ENCODE peak calls at places on chromosomes 6 and 20, in seven cellular contexts. S, V, Y, K, E, U and I are unnamed samples.
A peak's percentile ranks its signal among the peaks of the same experiment; 100 is the strongest.

GRCh38 chr6:6891074-6891754 is 216.5 kb upstream of the RREB1 start:
- DNase-seq in S (no peak), V (no peak), Y (no peak), K (no peak), E (no peak), U (no peak), I (no peak)

GRCh38 chr20:16620961-16621360 is 47.7 kb upstream of the KIF16B start:
- DNase-seq in S (no peak), V (no peak), Y (peak; percentile 9), K (no peak), E (no peak), U (no peak), I (no peak)

GRCh38 chr6:136067731-136068341 is 182.3 kb downstream of the MTFR2 start:
- DNase-seq in S (no peak), V (peak; percentile 55), Y (no peak), K (peak; percentile 49), E (peak; percentile 41), U (no peak), I (no peak)

GRCh38 chr6:12164508-12164770 is 125.7 kb upstream of the EDN1 start:
- DNase-seq in S (no peak), V (no peak), Y (no peak), K (peak; percentile 50), E (no peak), U (no peak), I (no peak)

GRCh38 chr6:169527306-169527705 is 174.5 kb downstream of the WDR27 start:
- DNase-seq in S (no peak), V (peak; percentile 33), Y (no peak), K (peak; percentile 74), E (no peak), U (no peak), I (no peak)

GRCh38 chr20:7702141-7702540 is 238.1 kb downstream of the HAO1 start:
- DNase-seq in S (no peak), V (no peak), Y (no peak), K (no peak), E (no peak), U (no peak), I (no peak)

GRCh38 chr20:17445561-17445960 is 85.6 kb downstream of the BFSP1 start:
- DNase-seq in S (no peak), V (no peak), Y (no peak), K (no peak), E (no peak), U (no peak), I (no peak)

GRCh38 chr20:46056970-46057855 is 28.2 kb downstream of the SLC12A5 start:
- DNase-seq in S (no peak), V (peak; percentile 48), Y (peak; percentile 72), K (peak; percentile 35), E (peak; percentile 91), U (no peak), I (no peak)

GRCh38 chr6:39053854-39054576 is 5.4 kb downstream of the GLP1R start:
- DNase-seq in S (no peak), V (no peak), Y (no peak), K (no peak), E (no peak), U (no peak), I (no peak)

GRCh38 chr6:108658174-108658573 is 97.5 kb downstream of the FOXO3 start:
- DNase-seq in S (no peak), V (no peak), Y (no peak), K (no peak), E (no peak), U (no peak), I (no peak)

GRCh38 chr20:46954490-46955038 is 59.9 kb downstream of the EYA2 start:
- DNase-seq in S (no peak), V (peak; percentile 97), Y (no peak), K (peak; percentile 89), E (no peak), U (no peak), I (peak; percentile 63)

GRCh38 chr6:121617388-121617787 is 181.9 kb downstream of the GJA1 start:
- DNase-seq in S (no peak), V (no peak), Y (no peak), K (no peak), E (no peak), U (no peak), I (no peak)

GRCh38 chr6:121619013-121619412 is 183.6 kb downstream of the GJA1 start:
- DNase-seq in S (no peak), V (no peak), Y (no peak), K (no peak), E (peak; percentile 32), U (no peak), I (no peak)

GRCh38 chr6:121616411-121616810 is 181.0 kb downstream of the GJA1 start:
- DNase-seq in S (no peak), V (no peak), Y (no peak), K (no peak), E (no peak), U (no peak), I (no peak)

GRCh38 chr6:121615493-121615892 is 180.0 kb downstream of the GJA1 start:
- DNase-seq in S (no peak), V (no peak), Y (no peak), K (no peak), E (no peak), U (no peak), I (no peak)

DNA sequence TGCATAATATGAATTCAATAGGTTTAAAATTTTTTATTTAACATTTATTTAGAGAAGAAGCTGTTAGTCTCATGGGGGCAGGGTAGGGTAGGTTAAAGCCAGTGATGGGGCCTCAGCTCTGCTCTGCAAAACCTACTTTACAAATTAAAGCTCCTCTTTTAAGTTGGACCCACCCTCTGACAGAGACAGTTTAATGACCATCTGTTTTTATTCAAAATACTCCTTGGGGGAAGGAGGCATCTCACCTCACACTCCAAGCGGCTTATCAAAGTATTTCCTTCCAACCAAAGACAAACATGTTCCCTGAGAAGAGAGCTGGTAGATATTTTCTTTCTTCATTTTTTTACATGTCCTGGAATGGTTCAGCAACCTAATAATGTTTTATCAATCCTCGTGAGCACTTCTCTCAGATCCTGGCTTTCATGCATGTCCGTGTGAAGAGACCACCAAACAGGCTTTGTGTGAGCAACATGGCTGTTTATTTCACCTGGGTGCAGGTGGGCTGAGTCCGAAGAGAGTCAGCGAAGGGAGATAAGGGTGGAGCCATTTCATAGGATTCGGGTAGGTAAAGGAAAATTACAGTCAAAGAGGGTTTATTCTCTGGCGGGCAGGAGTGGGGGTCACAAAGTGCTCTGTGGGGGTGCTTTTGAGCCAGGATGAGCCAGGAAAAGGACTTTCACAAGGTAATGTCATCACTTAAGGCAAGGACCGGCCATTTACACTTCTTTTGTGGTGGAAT is 184.7 kb downstream of the GJA1 start:
- DNase-seq in S (no peak), V (no peak), Y (no peak), K (no peak), E (no peak), U (no peak), I (no peak)
- H3K4me3 ChIP-seq in S (no peak overlapping the region), V (no peak overlapping the region), Y (no peak overlapping the region), K (no peak overlapping the region), E (no peak overlapping the region), U (no peak overlapping the region), I (no peak overlapping the region)

GRCh38 chr6:17280138-17280537 is 1.0 kb upstream of the RBM24 start:
- DNase-seq in S (no peak), V (no peak), Y (no peak), K (no peak), E (no peak), U (no peak), I (no peak)

GRCh38 chr6:17280552-17281090 is 540 bp upstream of the RBM24 start:
- DNase-seq in S (peak; percentile 16), V (peak; percentile 19), Y (peak; percentile 73), K (no peak), E (peak; percentile 84), U (peak; percentile 9), I (no peak)

GRCh38 chr6:17283074-17283473 is 1.9 kb downstream of the RBM24 start:
- DNase-seq in S (no peak), V (no peak), Y (no peak), K (no peak), E (no peak), U (no peak), I (no peak)

GRCh38 chr6:17281497-17282481 is 628 bp downstream of the RBM24 start:
- DNase-seq in S (peak; percentile 13), V (peak; percentile 36), Y (peak; percentile 67), K (no peak), E (peak; percentile 72), U (no peak), I (no peak)

GRCh38 chr6:17281100-17281496 is at the start of gene RBM24:
- DNase-seq in S (peak; percentile 38), V (peak; percentile 83), Y (peak; percentile 86), K (peak; percentile 63), E (peak; percentile 91), U (peak; percentile 18), I (no peak)
- H3K4me3 ChIP-seq in S (peak within 1 kb of the TSS; percentile 45), V (peak within 1 kb of the TSS; percentile 83), Y (peak within 1 kb of the TSS; percentile 66), K (peak within 1 kb of the TSS; percentile 58), E (peak within 1 kb of the TSS; percentile 91), U (no peak within 1 kb of the TSS), I (peak within 1 kb of the TSS; percentile 83)

GRCh38 chr20:62116558-62117361 is 5.5 kb upstream of the LSM14B start:
- DNase-seq in S (no peak), V (no peak), Y (no peak), K (no peak), E (no peak), U (no peak), I (no peak)

GRCh38 chr20:62111148-62111547 is 11.1 kb upstream of the LSM14B start:
- DNase-seq in S (no peak), V (no peak), Y (no peak), K (no peak), E (no peak), U (no peak), I (no peak)

GRCh38 chr20:62117362-62117646 is 5.0 kb upstream of the LSM14B start:
- DNase-seq in S (no peak), V (no peak), Y (no peak), K (no peak), E (peak; percentile 83), U (peak; percentile 35), I (no peak)

GRCh38 chr20:62114894-62115293 is 7.4 kb upstream of the LSM14B start:
- DNase-seq in S (no peak), V (no peak), Y (no peak), K (no peak), E (no peak), U (no peak), I (no peak)

DNA sequence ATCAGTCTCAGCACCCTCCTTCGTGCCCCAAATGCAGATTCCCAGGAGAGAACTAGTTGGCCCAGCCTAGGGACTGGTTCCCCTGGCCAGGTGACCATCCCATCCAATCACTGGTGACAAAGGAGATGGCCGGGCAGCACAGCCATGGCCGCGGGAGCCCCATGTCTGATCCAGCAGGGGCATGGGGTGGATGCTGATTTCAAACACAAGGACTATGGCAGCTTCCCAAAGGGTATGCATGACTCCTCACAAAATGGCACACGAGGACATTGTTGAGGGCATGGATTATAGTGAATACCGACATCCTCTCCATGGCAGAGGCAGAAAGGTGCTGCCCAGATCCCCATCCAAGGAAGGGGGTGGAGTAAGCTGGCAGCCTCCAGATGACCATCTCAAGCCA is 9.9 kb upstream of the LSM14B start:
- DNase-seq in S (no peak), V (no peak), Y (no peak), K (no peak), E (no peak), U (no peak), I (no peak)
- H3K4me3 ChIP-seq in S (no peak overlapping the region), V (no peak overlapping the region), Y (no peak overlapping the region), K (no peak overlapping the region), E (no peak overlapping the region), U (no peak overlapping the region), I (no peak overlapping the region)

DNA sequence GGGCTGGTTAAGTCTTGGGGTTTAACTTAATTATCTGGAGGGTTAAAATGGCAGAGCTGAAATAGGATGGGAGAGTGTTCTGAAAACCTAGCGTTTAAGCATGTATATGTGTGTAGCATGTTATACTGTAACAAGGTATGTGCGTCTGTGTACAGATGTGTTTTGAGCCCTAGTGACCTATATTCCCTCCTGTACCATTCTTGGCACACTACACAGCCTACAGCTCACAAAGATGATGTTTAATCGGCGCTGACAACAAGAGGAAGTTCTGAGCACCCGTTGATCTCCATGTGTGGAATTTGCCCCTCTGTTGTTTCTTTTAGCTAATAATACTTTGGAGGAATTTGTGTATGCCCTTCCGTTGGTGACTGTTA is 1.4 kb downstream of the CARMIL1 start:
- DNase-seq in S (no peak), V (no peak), Y (no peak), K (no peak), E (peak; percentile 32), U (no peak), I (no peak)
- H3K4me3 ChIP-seq in S (no peak overlapping the region), V (no peak overlapping the region), Y (peak overlapping the region; percentile 59), K (peak overlapping the region; percentile 85), E (peak overlapping the region; percentile 90), U (no peak overlapping the region), I (peak overlapping the region; percentile 83)